ENCODE peak calls at places on chromosomes 11 and 22, in nine cellular contexts. O, E, B, J, K, X, D, R and N are unnamed samples.

GRCh38 chr22:46547179-46547882 is 9.9 kb upstream of the CELSR1 start:
- DNase-seq in E (no peak), O (no peak), B (peak; percentile 65), X (peak; percentile 64), D (no peak), R (no peak), K (no peak), J (no peak), N (no peak)

GRCh38 chr11:111097191-111097590 is 148.3 kb upstream of the POU2AF2 start:
- DNase-seq in R (no peak), X (peak; percentile 67), D (no peak), O (no peak), E (no peak), B (peak; percentile 66), J (no peak), K (no peak), N (no peak)

GRCh38 chr11:130616578-130616977 is 168.1 kb downstream of the ADAMTS15 start:
- DNase-seq in K (no peak), X (no peak), J (no peak), E (no peak), O (no peak), R (no peak), D (no peak), B (no peak), N (no peak)

GRCh38 chr11:107702109-107702660 is 9.7 kb downstream of the SLN start:
- DNase-seq in O (no peak), X (no peak), J (no peak), K (no peak), R (no peak), B (no peak), D (no peak), E (no peak), N (no peak)

GRCh38 chr22:29861672-29862297 is 21.2 kb upstream of the MTMR3 start:
- DNase-seq in O (no peak), E (no peak), B (no peak), D (no peak), X (no peak), K (no peak), R (no peak), J (no peak), N (no peak)

GRCh38 chr11:78037056-78037455 is 14.0 kb upstream of the KCTD14 start:
- DNase-seq in R (no peak), X (peak; percentile 51), B (no peak), D (no peak), K (no peak), O (no peak), J (no peak), E (no peak), N (no peak)

GRCh38 chr11:62575156-62575555 is 1.5 kb upstream of the EEF1G start:
- DNase-seq in K (no peak), D (no peak), O (no peak), E (no peak), J (no peak), B (no peak), R (no peak), X (no peak), N (no peak)

GRCh38 chr11:118002541-118003019 is 16.4 kb downstream of the IL10RA start:
- DNase-seq in E (no peak), X (no peak), O (no peak), J (peak; percentile 67), B (peak; percentile 52), K (no peak), D (peak; percentile 68), R (peak; percentile 77), N (peak; percentile 84)

GRCh38 chr11:86672007-86672621 is at the start of gene ME3:
- DNase-seq in O (peak; percentile 7), K (no peak), D (no peak), B (peak; percentile 39), X (peak; percentile 68), E (peak; percentile 16), R (peak; percentile 60), J (peak; percentile 92), N (peak; percentile 41)

GRCh38 chr11:17978553-17979287 is 34.1 kb downstream of the SERGEF start:
- DNase-seq in E (no peak), R (no peak), J (no peak), K (peak; percentile 4), B (peak; percentile 54), X (no peak), O (no peak), D (peak; percentile 37), N (peak; percentile 37)

GRCh38 chr11:68974421-68975194 is 6.2 kb downstream of the MRGPRD start:
- DNase-seq in B (peak; percentile 19), X (no peak), E (no peak), D (no peak), K (no peak), R (peak; percentile 19), J (peak; percentile 75), O (no peak), N (peak; percentile 35)

GRCh38 chr11:944711-945470 is 19.2 kb downstream of the AP2A2 start:
- DNase-seq in B (peak; percentile 50), X (no peak), O (no peak), E (no peak), J (no peak), D (no peak), K (no peak), R (no peak), N (no peak)

GRCh38 chr22:49365910-49366309 is 461.8 kb downstream of the BRD1 start:
- DNase-seq in B (no peak), E (no peak), J (peak; percentile 84), X (peak; percentile 15), R (no peak), D (no peak), K (no peak), O (no peak), N (no peak)

GRCh38 chr11:7583248-7583647 is 69.4 kb downstream of the PPFIBP2 start:
- DNase-seq in B (no peak), K (no peak), X (no peak), J (no peak), E (no peak), R (no peak), O (no peak), D (no peak), N (no peak)

GRCh38 chr11:120964857-120965256 is 59.0 kb upstream of the TBCEL start:
- DNase-seq in E (no peak), O (no peak), B (peak; percentile 4), R (no peak), J (no peak), X (no peak), K (no peak), D (no peak), N (no peak)

GRCh38 chr22:32469799-32470212 is 4.8 kb upstream of the FBXO7 start:
- DNase-seq in E (no peak), R (no peak), J (no peak), O (no peak), B (peak; percentile 55), D (peak; percentile 4), X (no peak), K (no peak), N (no peak)

GRCh38 chr22:38129856-38130255 is 19.4 kb upstream of the BAIAP2L2 start:
- DNase-seq in R (no peak), X (no peak), E (no peak), K (no peak), D (no peak), O (no peak), J (no peak), B (no peak), N (no peak)

GRCh38 chr22:28151241-28151640 is 232.2 kb upstream of the PITPNB start:
- DNase-seq in D (no peak), X (no peak), B (no peak), O (no peak), J (no peak), R (no peak), K (no peak), E (no peak), N (no peak)

GRCh38 chr11:88175004-88175706 is at the start of gene RAB38:
- DNase-seq in D (peak; percentile 68), R (peak; percentile 46), J (no peak), K (no peak), O (no peak), B (peak; percentile 20), E (no peak), X (peak; percentile 59), N (peak; percentile 58)

GRCh38 chr11:87739766-87740165 is 435.5 kb downstream of the RAB38 start:
- DNase-seq in B (no peak), K (no peak), O (no peak), X (no peak), D (no peak), R (no peak), J (no peak), E (no peak), N (no peak)